ENCODE peak calls at places on chromosomes 7 and 10, in six cellular contexts. C is DND-41; V is neural progenitor cell; R is cardiac muscle cell; Y is CD8-positive, alpha-beta T cell; F is prostate gland. M is an unnamed sample.

GRCh38 chr10:5168897-5169296 is 16.1 kb downstream of the AKR1C8 start:
- DNase-seq in V (no peak), R (no peak), F (no peak), C (no peak), Y (no peak), M (no peak)

GRCh38 chr7:15345216-15345615 is 216.6 kb downstream of the AGMO start:
- DNase-seq in F (no peak), C (no peak), Y (no peak), V (no peak), R (no peak), M (peak)

GRCh38 chr7:77460057-77460486 is 43.9 kb upstream of the GSAP start:
- DNase-seq in R (no peak), V (no peak), C (no peak), Y (no peak), F (no peak), M (no peak)

GRCh38 chr7:151243411-151244155 is 4.9 kb downstream of the SMARCD3 start:
- DNase-seq in C (peak), R (no peak), V (peak), F (no peak), Y (peak), M (no peak)

GRCh38 chr7:139203992-139204391 is 27.0 kb upstream of the UBN2 start:
- DNase-seq in Y (no peak), F (no peak), C (no peak), R (no peak), V (no peak), M (peak)

GRCh38 chr10:117757121-117757795 is 214.7 kb downstream of the EMX2 start:
- DNase-seq in Y (no peak), C (no peak), F (no peak), R (no peak), V (no peak), M (no peak)

GRCh38 chr10:31700222-31700621 is 228.4 kb downstream of the ARHGAP12 start:
- DNase-seq in R (no peak), V (no peak), F (no peak), C (no peak), Y (no peak), M (peak)

GRCh38 chr10:944034-944831 is 12.7 kb upstream of the LARP4B start:
- DNase-seq in C (peak), R (no peak), Y (peak), F (no peak), V (no peak), M (peak)

GRCh38 chr7:131546583-131547111 is 9.8 kb downstream of the PODXL start:
- DNase-seq in R (peak), V (peak), Y (peak), F (no peak), C (peak), M (no peak)

GRCh38 chr10:129513312-129513711 is 46.3 kb downstream of the MGMT start:
- DNase-seq in C (no peak), V (no peak), F (no peak), Y (no peak), R (no peak), M (no peak)

GRCh38 chr7:71132521-71133231 is 732 bp downstream of the GALNT17 start:
- DNase-seq in V (peak), R (peak), Y (no peak), C (no peak), F (peak), M (peak)

GRCh38 chr10:56782503-56782902 is 421.4 kb upstream of the ZWINT start:
- DNase-seq in F (no peak), C (no peak), Y (no peak), R (peak), V (peak), M (no peak)

GRCh38 chr7:99008921-99009530 is 130.7 kb downstream of the TRRAP start:
- DNase-seq in R (no peak), V (no peak), Y (no peak), F (no peak), C (no peak), M (no peak)

GRCh38 chr10:60148266-60148840 is 241.3 kb downstream of the ANK3 start:
- DNase-seq in R (no peak), Y (no peak), V (no peak), F (peak), C (no peak), M (peak)

GRCh38 chr7:75611557-75612178 is 119.5 kb downstream of the SPDYE5 start:
- DNase-seq in F (peak), V (peak), Y (no peak), R (peak), C (no peak), M (no peak)

GRCh38 chr10:60541461-60541860 is 151.8 kb upstream of the ANK3 start:
- DNase-seq in C (no peak), R (peak), Y (no peak), F (no peak), V (no peak), M (no peak)

GRCh38 chr10:103241262-103242011 is 4.2 kb upstream of the RPEL1 start:
- DNase-seq in C (no peak), F (peak), R (peak), Y (no peak), V (peak), M (peak)

GRCh38 chr7:128860158-128861073 is 2.2 kb upstream of the ATP6V1F start:
- DNase-seq in R (no peak), V (peak), Y (no peak), F (no peak), C (no peak), M (peak)

GRCh38 chr7:140672382-140673062 is at the start of gene ADCK2:
- DNase-seq in R (peak), V (peak), Y (peak), C (peak), F (peak), M (peak)

GRCh38 chr7:134318443-134318842 is 1.7 kb upstream of the SLC35B4 start:
- DNase-seq in F (no peak), V (no peak), R (no peak), Y (no peak), C (no peak), M (no peak)

GRCh38 chr10:30172663-30173062 is 113.3 kb upstream of the JCAD start:
- DNase-seq in Y (no peak), R (no peak), F (no peak), V (no peak), C (no peak), M (peak)

GRCh38 chr10:71433983-71434744 is 37.4 kb downstream of the CDH23 start:
- DNase-seq in C (no peak), V (no peak), F (no peak), Y (no peak), R (no peak), M (no peak)

GRCh38 chr7:157010588-157011332 is at the start of gene MNX1:
- DNase-seq in V (peak), C (no peak), Y (peak), R (peak), F (peak), M (no peak)

GRCh38 chr7:157009170-157009777 is 1.2 kb downstream of the MNX1 start:
- DNase-seq in F (no peak), C (no peak), R (no peak), Y (no peak), V (peak), M (no peak)

GRCh38 chr7:157008206-157009169 is 2.0 kb downstream of the MNX1 start:
- DNase-seq in R (no peak), Y (no peak), C (no peak), F (no peak), V (peak), M (no peak)

GRCh38 chr7:157011333-157012112 is 1.1 kb upstream of the MNX1 start:
- DNase-seq in Y (no peak), F (no peak), V (peak), R (no peak), C (no peak), M (no peak)

DNA sequence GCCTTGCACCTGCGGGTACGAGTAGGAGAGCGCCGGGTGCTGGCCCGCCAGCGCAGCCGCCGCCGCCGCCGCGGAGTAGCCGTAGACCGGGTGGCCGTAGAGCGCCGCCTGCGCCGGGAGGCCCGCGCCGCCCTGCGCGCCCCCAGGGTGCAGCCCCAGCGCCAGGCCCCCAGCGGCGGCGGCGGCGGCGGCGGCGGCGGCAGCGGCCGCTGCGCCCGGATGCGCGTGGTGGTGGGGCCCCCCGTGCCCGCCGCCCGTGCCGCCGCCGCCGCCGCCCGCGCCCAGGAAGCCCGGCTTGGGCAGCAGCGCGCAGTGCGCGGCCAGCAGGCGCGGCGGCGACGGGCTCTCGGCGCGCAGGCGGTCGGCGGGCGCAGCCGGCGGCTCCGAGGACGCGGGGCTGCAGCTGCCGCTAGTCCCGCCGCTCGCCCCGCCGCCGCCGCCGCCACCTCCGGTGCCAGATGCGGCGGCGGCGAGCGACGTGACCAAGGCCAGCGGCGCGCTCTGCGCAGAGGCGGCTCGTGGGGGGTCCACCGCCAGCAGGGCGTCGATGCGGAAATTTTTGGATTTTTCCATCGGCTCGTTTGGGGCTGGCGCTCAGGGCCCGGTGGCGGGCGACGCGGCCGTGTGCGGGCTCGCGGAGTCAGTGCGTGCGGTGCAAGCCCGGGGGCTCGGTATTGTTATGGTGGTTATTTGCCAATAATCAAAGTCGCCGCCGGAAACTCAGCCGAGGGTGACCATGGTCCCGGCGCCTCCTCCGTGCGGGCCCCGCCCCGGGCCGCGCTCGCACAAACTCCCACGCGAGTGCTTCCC is 480 bp downstream of the MNX1 start:
- DNase-seq in F (no peak), V (peak), R (peak), C (no peak), Y (no peak), M (no peak)
- H3K4me3 ChIP-seq in F (peak), V (peak), R (peak), C (no peak), Y (peak), M (no peak)

GRCh38 chr10:35184527-35185171 is 58.0 kb downstream of the CREM start:
- DNase-seq in V (no peak), Y (no peak), F (no peak), R (no peak), C (no peak), M (no peak)
- H3K4me3 ChIP-seq in V (no peak), Y (no peak), F (no peak), R (no peak), C (no peak), M (no peak)

GRCh38 chr7:159098795-159099194 is 45.9 kb downstream of the VIPR2 start:
- DNase-seq in V (no peak), Y (no peak), F (no peak), C (no peak), R (no peak), M (peak)
- H3K4me3 ChIP-seq in V (no peak), Y (no peak), F (no peak), C (no peak), R (no peak), M (no peak)

GRCh38 chr7:31335161-31335888 is 5.2 kb downstream of the NEUROD6 start:
- DNase-seq in V (no peak), F (no peak), Y (no peak), R (no peak), C (no peak), M (no peak)

GRCh38 chr7:31340603-31341002 is at the start of gene NEUROD6:
- DNase-seq in C (no peak), V (no peak), Y (no peak), F (no peak), R (no peak), M (no peak)

GRCh38 chr7:31336202-31337035 is 4.1 kb downstream of the NEUROD6 start:
- DNase-seq in R (peak), Y (no peak), C (no peak), V (peak), F (no peak), M (no peak)

GRCh38 chr7:31333301-31333700 is 7.2 kb downstream of the NEUROD6 start:
- DNase-seq in R (no peak), F (no peak), V (no peak), C (no peak), Y (no peak), M (no peak)

GRCh38 chr7:31335889-31336201 is 4.7 kb downstream of the NEUROD6 start:
- DNase-seq in R (peak), V (no peak), F (no peak), C (no peak), Y (no peak), M (no peak)
- H3K4me3 ChIP-seq in R (peak), V (peak), F (no peak), C (no peak), Y (no peak), M (no peak)

GRCh38 chr10:130654726-130655125 is 518.5 kb downstream of the GLRX3 start:
- DNase-seq in R (no peak), V (no peak), Y (no peak), F (no peak), C (no peak), M (no peak)

GRCh38 chr10:130655313-130656186 is 519.4 kb downstream of the GLRX3 start:
- DNase-seq in V (no peak), Y (no peak), F (no peak), R (no peak), C (no peak), M (no peak)

GRCh38 chr10:130656187-130656575 is 520.0 kb downstream of the GLRX3 start:
- DNase-seq in Y (no peak), C (no peak), R (no peak), F (no peak), V (no peak), M (no peak)

GRCh38 chr10:130652544-130652943 is 516.4 kb downstream of the GLRX3 start:
- DNase-seq in F (no peak), Y (no peak), C (no peak), R (no peak), V (no peak), M (peak)

DNA sequence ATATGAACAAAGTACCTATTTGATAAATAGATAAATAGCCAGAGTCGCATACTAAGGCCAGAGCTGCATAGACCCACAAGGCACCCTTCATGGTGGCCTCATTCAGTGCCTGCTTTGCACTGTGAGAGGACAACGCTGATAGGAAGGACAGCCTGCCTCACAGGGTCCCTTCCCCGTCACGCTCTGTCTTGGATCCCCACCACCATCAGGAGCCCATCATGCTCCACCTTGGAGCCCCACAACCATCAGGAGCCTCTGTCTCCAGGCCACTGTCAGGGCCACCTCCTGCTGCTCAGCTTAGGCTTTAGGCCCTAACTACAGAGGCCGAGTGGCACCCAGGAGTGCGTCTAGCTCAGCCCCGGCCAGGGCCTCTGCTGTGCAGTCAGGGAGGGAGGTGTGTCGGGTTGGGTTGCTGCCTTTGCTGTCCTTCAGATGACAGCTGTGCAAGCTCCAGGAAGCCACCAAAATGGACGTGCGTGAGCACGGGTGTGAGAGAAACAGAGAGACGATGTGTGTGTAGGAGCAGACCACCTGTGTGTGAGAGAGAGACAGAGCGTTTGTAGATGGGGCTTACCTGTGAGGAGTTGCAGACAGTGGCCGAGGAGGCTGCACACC is 516.9 kb downstream of the GLRX3 start:
- DNase-seq in R (no peak), C (no peak), F (no peak), Y (no peak), V (no peak), M (no peak)
- H3K4me3 ChIP-seq in R (no peak), C (no peak), F (no peak), Y (no peak), V (no peak), M (no peak)

DNA sequence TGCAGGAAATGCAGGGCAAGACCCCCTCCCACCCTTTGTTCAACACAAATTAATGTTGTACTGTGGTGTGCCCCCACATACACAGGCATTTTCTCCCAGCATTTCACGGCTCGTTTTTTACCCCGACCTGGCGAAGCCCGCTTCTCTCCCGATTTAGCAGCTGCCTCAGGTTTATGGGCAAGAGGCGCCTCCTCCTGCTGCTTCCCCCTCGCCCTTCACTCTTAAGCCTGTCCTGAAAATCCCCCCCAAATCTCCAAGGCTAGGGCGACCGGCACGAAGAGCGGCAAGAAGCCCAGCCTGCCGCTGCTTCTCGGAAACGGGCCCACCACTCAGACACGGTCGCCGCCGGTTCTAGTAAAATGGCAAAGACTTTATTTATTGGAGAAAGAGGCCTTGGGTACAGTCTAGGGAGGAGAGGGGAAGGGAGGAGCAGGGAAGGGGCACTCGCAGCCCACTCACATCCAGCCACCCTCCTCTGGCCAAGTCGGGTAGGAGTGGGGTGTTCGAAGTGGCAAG is 3.4 kb downstream of the LBX1 start:
- DNase-seq in C (no peak), R (no peak), Y (no peak), V (no peak), F (no peak), M (no peak)
- H3K4me3 ChIP-seq in C (no peak), R (no peak), Y (peak), V (no peak), F (no peak), M (no peak)

GRCh38 chr7:25286756-25287155 is 58.5 kb upstream of the NPVF start:
- DNase-seq in V (no peak), F (no peak), C (no peak), Y (no peak), R (no peak), M (no peak)

GRCh38 chr7:25289522-25289921 is 61.2 kb upstream of the NPVF start:
- DNase-seq in Y (no peak), V (no peak), F (no peak), C (no peak), R (no peak), M (no peak)

GRCh38 chr7:25294624-25295023 is 66.3 kb upstream of the NPVF start:
- DNase-seq in R (no peak), C (no peak), V (no peak), F (no peak), Y (no peak), M (no peak)

GRCh38 chr7:25288536-25289283 is 60.4 kb upstream of the NPVF start:
- DNase-seq in R (peak), V (no peak), C (no peak), Y (no peak), F (no peak), M (no peak)
- H3K4me3 ChIP-seq in R (no peak), V (no peak), C (no peak), Y (no peak), F (no peak), M (no peak)

DNA sequence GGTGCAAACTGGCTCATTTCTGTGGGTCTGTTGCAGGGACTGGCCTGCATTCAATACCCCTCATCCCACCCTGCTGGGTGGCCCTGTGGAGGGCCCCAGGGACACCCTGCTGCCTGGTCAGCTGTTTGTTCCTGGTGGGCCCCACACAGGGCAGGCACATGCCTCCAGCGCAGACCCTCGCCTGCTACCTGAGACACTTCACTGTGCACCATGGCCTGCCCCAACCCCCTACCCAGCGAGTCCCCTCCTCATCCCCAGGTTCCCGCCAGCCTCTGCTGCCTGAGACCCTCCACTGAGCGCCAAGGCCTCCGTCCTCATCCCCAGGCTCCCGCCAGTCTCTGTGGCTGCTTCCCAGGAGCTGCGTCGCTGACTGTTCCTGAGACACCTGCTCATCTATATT is 16.8 kb downstream of the GPR146 start:
- DNase-seq in V (no peak), F (no peak), C (no peak), R (no peak), Y (no peak), M (no peak)
- H3K4me3 ChIP-seq in V (no peak), F (no peak), C (no peak), R (no peak), Y (no peak), M (no peak)

DNA sequence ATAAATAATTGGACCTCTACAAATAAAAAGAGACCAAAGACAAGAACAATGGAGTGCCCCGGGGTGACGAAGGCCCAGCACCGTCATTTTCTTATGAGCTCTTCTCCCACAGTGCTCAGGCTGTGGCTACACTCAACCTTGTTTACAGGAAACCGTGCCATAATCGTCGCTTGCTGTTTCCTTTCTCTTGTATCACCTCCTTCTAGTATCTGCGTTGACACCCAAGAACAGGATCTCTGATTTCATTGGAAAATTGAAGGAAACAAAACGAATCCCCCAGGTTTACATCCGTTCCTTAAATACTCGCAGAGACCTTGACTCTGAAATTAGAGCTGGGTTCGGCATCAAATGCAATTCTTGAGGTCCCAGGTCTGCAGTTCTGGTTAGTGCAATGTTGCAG is 1.7 kb upstream of the IGFBP3 start:
- DNase-seq in R (peak), F (no peak), V (peak), C (no peak), Y (no peak), M (no peak)
- H3K4me3 ChIP-seq in R (peak), F (no peak), V (peak), C (no peak), Y (peak), M (peak)

M was measured in choroid plexus epithelial cell.